ENCODE peak calls at places on chromosomes 6 and 20, in eight cellular contexts. S is colonic mucosa; U is heart left ventricle; C is body of pancreas; G is AG09309; F is CD8-positive, alpha-beta T cell; Y is left ventricle myocardium inferior; E is fibroblast of villous mesenchyme. P is an unnamed sample.

GRCh38 chr6:130526466-130526865 is 160.6 kb downstream of the TMEM200A start:
- DNase-seq in G (no peak), E (no peak), C (no peak), U (no peak), S (no peak), Y (no peak), F (no peak), P (no peak)

GRCh38 chr20:35883778-35884540 is 70.3 kb downstream of the SCAND1 start:
- DNase-seq in C (peak), E (peak), F (peak), S (peak), Y (peak), U (peak), G (peak), P (peak)

GRCh38 chr6:169326067-169326799 is 72.6 kb upstream of the THBS2 start:
- DNase-seq in U (no peak), C (no peak), Y (no peak), G (no peak), E (peak), F (no peak), S (no peak), P (no peak)

GRCh38 chr20:35515949-35516645 is 13.4 kb downstream of the C20orf173 start:
- DNase-seq in F (no peak), Y (no peak), U (no peak), E (peak), C (no peak), S (no peak), G (peak), P (no peak)

GRCh38 chr20:1286267-1287036 is 20.4 kb downstream of the SNPH start:
- DNase-seq in S (no peak), E (no peak), U (no peak), F (peak), Y (no peak), G (no peak), C (no peak), P (no peak)

GRCh38 chr6:136994782-136995181 is 50.0 kb downstream of the IL20RA start:
- DNase-seq in S (no peak), G (no peak), F (no peak), E (no peak), C (peak), Y (no peak), U (no peak), P (no peak)

GRCh38 chr6:162726997-162727346 is 594 bp downstream of the PRKN start:
- DNase-seq in U (no peak), G (no peak), E (no peak), S (peak), C (no peak), Y (no peak), F (no peak), P (no peak)

GRCh38 chr20:58713801-58714339 is 21.3 kb downstream of the NPEPL1 start:
- DNase-seq in C (peak), Y (peak), F (no peak), S (peak), G (no peak), U (no peak), E (no peak), P (peak)

GRCh38 chr6:88166901-88167624 is 916 bp upstream of the CNR1 start:
- DNase-seq in U (no peak), Y (no peak), G (no peak), E (no peak), C (no peak), S (no peak), F (no peak), P (no peak)

GRCh38 chr6:114747995-114748625 is 405.3 kb upstream of the HS3ST5 start:
- DNase-seq in Y (no peak), C (peak), G (peak), S (peak), U (peak), E (peak), F (no peak), P (peak)

GRCh38 chr6:4055420-4056041 is 23.4 kb downstream of the FAM217A start:
- DNase-seq in U (peak), F (no peak), C (peak), G (peak), S (no peak), E (peak), Y (no peak), P (no peak)

GRCh38 chr20:37265152-37265551 is 3.5 kb upstream of the GHRH start:
- DNase-seq in E (no peak), U (no peak), S (no peak), G (no peak), F (no peak), Y (no peak), C (no peak), P (no peak)

GRCh38 chr6:104601756-104602155 is 258.0 kb downstream of the HACE1 start:
- DNase-seq in G (no peak), U (no peak), S (no peak), Y (no peak), E (peak), F (no peak), C (no peak), P (no peak)

GRCh38 chr6:159941286-159942113 is 27.4 kb upstream of the IGF2R start:
- DNase-seq in C (no peak), U (no peak), Y (no peak), E (peak), G (no peak), F (no peak), S (no peak), P (no peak)
- TF ChIP-seq CTCF in C (peak), U (peak), Y (peak), E (peak), G (peak), F (peak), S (peak), P (no peak)

GRCh38 chr20:32538526-32538918 is 46.6 kb downstream of the NOL4L start:
- DNase-seq in Y (no peak), U (no peak), G (no peak), F (peak), C (no peak), E (no peak), S (no peak), P (no peak)

GRCh38 chr20:32541917-32542615 is 43.1 kb downstream of the NOL4L start:
- DNase-seq in C (no peak), F (no peak), U (no peak), E (no peak), Y (no peak), G (no peak), S (no peak), P (no peak)

GRCh38 chr20:32539063-32539816 is 45.9 kb downstream of the NOL4L start:
- DNase-seq in C (no peak), S (peak), E (no peak), Y (no peak), G (no peak), U (no peak), F (no peak), P (no peak)

GRCh38 chr20:32537657-32538525 is 47.2 kb downstream of the NOL4L start:
- DNase-seq in F (peak), C (no peak), E (no peak), S (no peak), U (no peak), G (no peak), Y (no peak), P (no peak)

DNA sequence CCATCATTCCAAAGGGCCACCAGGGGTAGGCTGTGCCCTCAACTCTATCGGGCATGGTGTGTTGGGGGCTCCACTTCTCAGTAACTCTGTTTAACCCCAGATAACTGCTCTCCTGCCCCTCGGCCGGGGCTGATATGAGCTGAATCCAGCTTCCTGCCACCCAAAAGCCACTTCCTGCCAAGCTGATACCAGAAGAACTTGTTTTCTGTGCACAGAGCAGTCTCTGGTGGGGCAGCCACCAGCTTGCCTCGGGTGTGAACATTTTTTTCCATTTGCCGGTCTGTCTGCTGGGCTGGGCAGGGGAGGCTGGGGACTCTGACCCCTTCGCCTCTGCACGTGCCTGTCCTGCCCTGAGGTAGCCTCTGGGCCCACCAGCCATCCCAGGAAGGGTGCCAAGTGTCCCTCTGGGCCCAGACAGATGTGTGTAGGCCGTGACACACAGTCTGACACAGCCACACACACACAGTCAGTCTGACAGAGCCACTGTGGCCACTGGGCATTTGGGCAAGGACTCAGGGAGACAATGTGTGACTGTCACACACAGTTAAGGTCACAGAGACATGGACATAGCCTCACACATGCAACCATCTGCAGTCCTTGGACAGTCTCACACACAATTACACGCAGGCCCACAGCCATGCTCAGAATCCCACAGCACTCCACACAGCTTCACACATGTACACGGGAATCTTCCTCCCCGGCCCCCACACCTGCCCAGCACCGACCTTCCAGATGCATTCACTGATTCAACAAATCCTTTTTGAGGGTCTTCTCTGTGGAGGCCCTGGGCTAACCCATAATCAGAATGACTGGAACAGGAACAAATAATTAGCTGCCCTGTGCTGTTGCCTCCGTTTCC is 45.1 kb downstream of the NOL4L start:
- DNase-seq in U (no peak), F (peak), E (no peak), C (peak), S (peak), G (no peak), Y (no peak), P (no peak)
- TF ChIP-seq CTCF in U (no peak), F (no peak), E (no peak), C (no peak), S (no peak), G (no peak), Y (no peak), P (no peak)

DNA sequence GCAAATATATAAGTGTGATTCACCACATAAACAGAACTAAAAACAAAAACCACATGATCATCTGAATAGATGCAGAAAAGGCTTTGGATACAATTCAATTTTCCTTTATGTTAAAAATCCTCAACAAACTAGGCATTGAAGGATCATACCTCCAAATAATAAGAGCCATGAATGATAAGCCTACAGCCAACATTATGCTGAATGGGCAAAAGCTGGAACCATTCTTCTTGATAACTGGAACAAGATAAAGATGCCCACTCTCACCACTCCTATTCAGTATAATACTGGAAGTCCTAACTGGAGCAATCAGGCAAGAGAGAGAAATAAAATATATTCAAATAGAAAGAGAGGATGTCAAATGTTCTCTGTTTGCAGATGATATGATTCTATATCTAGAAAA is 33.8 kb upstream of the CLVS2 start:
- DNase-seq in E (no peak), U (no peak), F (no peak), S (no peak), Y (no peak), G (no peak), C (no peak), P (no peak)
- TF ChIP-seq CTCF in E (no peak), U (no peak), F (no peak), S (no peak), Y (no peak), G (no peak), C (no peak), P (no peak)

DNA sequence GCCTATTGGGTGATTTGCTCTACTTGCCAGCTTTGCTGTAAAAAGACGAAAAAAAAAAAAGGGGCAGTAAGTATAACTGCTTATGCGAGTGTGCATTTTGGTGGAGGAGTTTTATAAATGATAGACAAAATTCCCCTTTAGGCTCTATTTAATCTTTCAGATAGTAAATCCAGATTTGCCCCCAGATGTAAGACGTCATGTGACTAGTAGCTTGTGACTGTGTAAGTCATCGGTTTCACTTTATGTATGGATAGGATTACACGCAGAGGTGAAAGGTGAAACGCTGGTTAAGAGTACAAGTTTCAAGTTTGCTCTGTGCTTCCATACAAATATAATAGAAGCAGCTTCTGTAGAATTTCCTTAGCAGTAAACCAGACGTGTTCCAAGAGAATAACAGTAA is 7.9 kb downstream of the RAB32 start:
- DNase-seq in U (no peak), F (no peak), E (peak), C (no peak), Y (no peak), S (no peak), G (no peak), P (no peak)
- TF ChIP-seq CTCF in U (no peak), F (no peak), E (no peak), C (no peak), Y (no peak), S (no peak), G (no peak), P (no peak)

P was measured in mesothelial cell of epicardium.